ENCODE peak calls at places on chromosomes 12 and 14, in nine cellular contexts. J is H9; M is OCI-LY7; D is astrocyte of the spinal cord; A is fibroblast of pulmonary artery; W is endothelial cell of umbilical vein; G is B cell; T is CD4-positive, alpha-beta T cell; V is endothelial cell. P is an unnamed sample.

GRCh38 chr14:76955575-76956252 is 72.8 kb downstream of the IRF2BPL start:
- DNase-seq in J (peak; percentile 73), M (peak; percentile 50), D (peak; percentile 68), A (peak; percentile 56), W (no peak), G (peak; percentile 61), T (peak; percentile 57), V (no peak), P (peak; percentile 67)

GRCh38 chr14:58787601-58788000 is 149.8 kb downstream of the DACT1 start:
- DNase-seq in J (no peak), M (no peak), D (no peak), A (no peak), W (no peak), G (no peak), T (no peak), V (no peak), P (no peak)

GRCh38 chr12:16691624-16692023 is 85.7 kb upstream of the LMO3 start:
- DNase-seq in J (no peak), M (no peak), D (no peak), A (no peak), W (no peak), G (no peak), T (no peak), V (no peak), P (no peak)

GRCh38 chr12:89183985-89184435 is 168.3 kb downstream of the DUSP6 start:
- DNase-seq in J (no peak), M (no peak), D (no peak), A (peak; percentile 98), W (no peak), G (no peak), T (no peak), V (no peak), P (no peak)

GRCh38 chr14:61476105-61476736 is 154.8 kb downstream of the PRKCH start:
- DNase-seq in J (no peak), M (peak; percentile 56), D (no peak), A (no peak), W (no peak), G (no peak), T (no peak), V (no peak), P (no peak)

GRCh38 chr12:125092872-125093680 is 27.8 kb downstream of the AACS start:
- DNase-seq in J (peak; percentile 44), M (no peak), D (peak; percentile 45), A (peak; percentile 24), W (no peak), G (no peak), T (no peak), V (no peak), P (no peak)

GRCh38 chr14:21025374-21026151 is 702 bp upstream of the NDRG2 start:
- DNase-seq in J (peak; percentile 77), M (no peak), D (no peak), A (no peak), W (no peak), G (no peak), T (no peak), V (peak; percentile 21), P (no peak)

GRCh38 chr12:67937822-67938221 is 51.4 kb upstream of the IFNG-AS1 start:
- DNase-seq in J (no peak), M (peak; percentile 11), D (no peak), A (no peak), W (no peak), G (no peak), T (no peak), V (no peak), P (no peak)

GRCh38 chr12:82758743-82759142 is 72.0 kb downstream of the TMTC2 start:
- DNase-seq in J (no peak), M (no peak), D (no peak), A (no peak), W (no peak), G (no peak), T (no peak), V (no peak), P (no peak)

GRCh38 chr12:18414671-18415070 is 153.4 kb downstream of the PIK3C2G start:
- DNase-seq in J (no peak), M (no peak), D (no peak), A (no peak), W (no peak), G (no peak), T (no peak), V (no peak), P (no peak)

GRCh38 chr12:78331764-78332163 is 501.1 kb downstream of the NAV3 start:
- DNase-seq in J (no peak), M (no peak), D (no peak), A (peak; percentile 3), W (no peak), G (no peak), T (no peak), V (no peak), P (no peak)

GRCh38 chr12:19957578-19957977 is 410.8 kb upstream of the PDE3A start:
- DNase-seq in J (no peak), M (no peak), D (no peak), A (no peak), W (no peak), G (no peak), T (no peak), V (no peak), P (no peak)

GRCh38 chr12:31000751-31001150 is 72.9 kb upstream of the DDX11 start:
- DNase-seq in J (no peak), M (no peak), D (peak; percentile 38), A (peak; percentile 24), W (peak; percentile 65), G (no peak), T (no peak), V (no peak), P (no peak)

GRCh38 chr14:20631821-20632389 is 9.6 kb downstream of the OR6S1 start:
- DNase-seq in J (peak; percentile 74), M (no peak), D (peak; percentile 61), A (peak; percentile 72), W (peak; percentile 31), G (no peak), T (no peak), V (peak; percentile 59), P (peak; percentile 27)

GRCh38 chr12:54054442-54055332 is 1.1 kb downstream of the HOXC4 start:
- DNase-seq in J (no peak), M (peak; percentile 23), D (no peak), A (no peak), W (no peak), G (peak; percentile 34), T (no peak), V (no peak), P (no peak)

GRCh38 chr14:76926521-76927251 is 100.5 kb downstream of the LRRC74A start:
- DNase-seq in J (no peak), M (peak; percentile 51), D (no peak), A (peak; percentile 78), W (no peak), G (peak; percentile 76), T (peak; percentile 47), V (no peak), P (peak; percentile 81)

GRCh38 chr12:1544991-1545700 is 49.2 kb downstream of the FBXL14 start:
- DNase-seq in J (no peak), M (peak; percentile 30), D (no peak), A (peak; percentile 65), W (peak; percentile 32), G (no peak), T (no peak), V (no peak), P (no peak)

GRCh38 chr12:100867639-100868393 is 73.2 kb downstream of the ANO4 start:
- DNase-seq in J (no peak), M (no peak), D (no peak), A (no peak), W (no peak), G (no peak), T (no peak), V (no peak), P (no peak)

GRCh38 chr12:69309461-69309860 is 38.7 kb upstream of the LYZ start:
- DNase-seq in J (no peak), M (no peak), D (no peak), A (no peak), W (no peak), G (no peak), T (no peak), V (no peak), P (no peak)

GRCh38 chr14:23320584-23321571 is at the start of gene PABPN1:
- DNase-seq in J (peak; percentile 100), M (peak; percentile 100), D (peak; percentile 100), A (peak; percentile 100), W (peak; percentile 100), G (peak; percentile 99), T (peak; percentile 98), V (peak; percentile 93), P (peak; percentile 98)
- TF ChIP-seq CTCF in J (no peak), M (no peak), D (no peak), A (no peak), W (no peak), G (no peak), T (no peak), V (no peak), P (no peak)

GRCh38 chr12:131061041-131061806 is 107.5 kb downstream of the ADGRD1 start:
- DNase-seq in J (peak; percentile 17), M (peak; percentile 29), D (no peak), A (no peak), W (no peak), G (peak; percentile 34), T (no peak), V (no peak), P (no peak)
- TF ChIP-seq CTCF in J (no peak), M (no peak), D (no peak), A (no peak), W (no peak), G (no peak), T (no peak), V (no peak), P (no peak)

GRCh38 chr14:59882957-59883356 is 12.4 kb upstream of the RTN1 start:
- DNase-seq in J (no peak), M (peak; percentile 3), D (no peak), A (peak; percentile 3), W (no peak), G (no peak), T (no peak), V (no peak), P (no peak)
- TF ChIP-seq CTCF in J (peak; percentile 67), M (peak; percentile 62), D (peak; percentile 53), A (peak; percentile 46), W (peak; percentile 15), G (peak; percentile 32), T (no peak), V (peak; percentile 68), P (no peak)

GRCh38 chr14:54815531-54815930 is 87.1 kb downstream of the GCH1 start:
- DNase-seq in J (no peak), M (no peak), D (no peak), A (no peak), W (no peak), G (no peak), T (no peak), V (no peak), P (no peak)

GRCh38 chr14:54813081-54813480 is 89.5 kb downstream of the GCH1 start:
- DNase-seq in J (peak; percentile 7), M (no peak), D (no peak), A (no peak), W (no peak), G (no peak), T (no peak), V (no peak), P (no peak)

GRCh38 chr14:54815016-54815415 is 87.6 kb downstream of the GCH1 start:
- DNase-seq in J (no peak), M (no peak), D (peak; percentile 13), A (peak; percentile 77), W (no peak), G (no peak), T (no peak), V (no peak), P (no peak)

GRCh38 chr14:54812661-54813060 is 90.0 kb downstream of the GCH1 start:
- DNase-seq in J (no peak), M (no peak), D (no peak), A (no peak), W (no peak), G (no peak), T (no peak), V (no peak), P (no peak)

GRCh38 chr14:54814076-54814475 is 88.5 kb downstream of the GCH1 start:
- DNase-seq in J (peak; percentile 53), M (peak; percentile 35), D (no peak), A (no peak), W (no peak), G (no peak), T (no peak), V (no peak), P (no peak)
- TF ChIP-seq CTCF in J (peak; percentile 62), M (peak; percentile 74), D (peak; percentile 14), A (peak; percentile 7), W (no peak), G (no peak), T (no peak), V (peak; percentile 40), P (peak; percentile 33)